ENCODE peak calls at places on chromosomes 1 and 21, in seven cellular contexts. One of them, this sample, is unnamed.

GRCh38 chr1:57824535-57824934 is 400.7 kb upstream of the DAB1 start:
- DNase-seq in uterus: no peak
- DNase-seq in heart right ventricle: no peak
- DNase-seq in naive thymus-derived CD4-positive, alpha-beta T cell: no peak
- DNase-seq in heart left ventricle: no peak
- DNase-seq in psoas muscle: no peak
- DNase-seq in left ventricle myocardium inferior: no peak
- DNase-seq in this sample: no peak

GRCh38 chr1:55375617-55376258 is 160.6 kb upstream of the USP24 start:
- DNase-seq in uterus: peak; percentile 34
- DNase-seq in heart right ventricle: peak; percentile 62
- DNase-seq in naive thymus-derived CD4-positive, alpha-beta T cell: peak; percentile 20
- DNase-seq in heart left ventricle: peak; percentile 36
- DNase-seq in psoas muscle: no peak
- DNase-seq in left ventricle myocardium inferior: no peak
- DNase-seq in this sample: peak; percentile 44

GRCh38 chr1:150708595-150708994 is 11.6 kb upstream of the GOLPH3L start:
- DNase-seq in uterus: no peak
- DNase-seq in heart right ventricle: no peak
- DNase-seq in naive thymus-derived CD4-positive, alpha-beta T cell: no peak
- DNase-seq in heart left ventricle: no peak
- DNase-seq in psoas muscle: no peak
- DNase-seq in left ventricle myocardium inferior: no peak
- DNase-seq in this sample: no peak

GRCh38 chr1:63812071-63812700 is 38.4 kb downstream of the ROR1 start:
- DNase-seq in uterus: no peak
- DNase-seq in heart right ventricle: no peak
- DNase-seq in naive thymus-derived CD4-positive, alpha-beta T cell: no peak
- DNase-seq in heart left ventricle: no peak
- DNase-seq in psoas muscle: no peak
- DNase-seq in left ventricle myocardium inferior: no peak
- DNase-seq in this sample: no peak

GRCh38 chr1:232016636-232017035 is 390.0 kb downstream of the DISC1 start:
- DNase-seq in uterus: no peak
- DNase-seq in heart right ventricle: no peak
- DNase-seq in naive thymus-derived CD4-positive, alpha-beta T cell: no peak
- DNase-seq in heart left ventricle: no peak
- DNase-seq in psoas muscle: no peak
- DNase-seq in left ventricle myocardium inferior: no peak
- DNase-seq in this sample: no peak

GRCh38 chr1:174626031-174627020 is 178.6 kb downstream of the GPR52 start:
- DNase-seq in uterus: no peak
- DNase-seq in heart right ventricle: no peak
- DNase-seq in naive thymus-derived CD4-positive, alpha-beta T cell: no peak
- DNase-seq in heart left ventricle: no peak
- DNase-seq in psoas muscle: no peak
- DNase-seq in left ventricle myocardium inferior: no peak
- DNase-seq in this sample: no peak

GRCh38 chr1:72623299-72623708 is 341.0 kb upstream of the NEGR1 start:
- DNase-seq in uterus: no peak
- DNase-seq in heart right ventricle: no peak
- DNase-seq in naive thymus-derived CD4-positive, alpha-beta T cell: peak; percentile 9
- DNase-seq in heart left ventricle: no peak
- DNase-seq in psoas muscle: no peak
- DNase-seq in left ventricle myocardium inferior: no peak
- DNase-seq in this sample: no peak

GRCh38 chr1:210707300-210707699 is 378.6 kb downstream of the HHAT start:
- DNase-seq in uterus: no peak
- DNase-seq in heart right ventricle: no peak
- DNase-seq in naive thymus-derived CD4-positive, alpha-beta T cell: no peak
- DNase-seq in heart left ventricle: no peak
- DNase-seq in psoas muscle: no peak
- DNase-seq in left ventricle myocardium inferior: no peak
- DNase-seq in this sample: no peak

GRCh38 chr1:228653748-228654147 is 81.5 kb upstream of the RHOU start:
- DNase-seq in uterus: no peak
- DNase-seq in heart right ventricle: no peak
- DNase-seq in naive thymus-derived CD4-positive, alpha-beta T cell: no peak
- DNase-seq in heart left ventricle: no peak
- DNase-seq in psoas muscle: no peak
- DNase-seq in left ventricle myocardium inferior: no peak
- DNase-seq in this sample: no peak

GRCh38 chr21:31117046-31117916 is 79.0 kb upstream of the KRTAP19-8 start:
- DNase-seq in uterus: no peak
- DNase-seq in heart right ventricle: no peak
- DNase-seq in naive thymus-derived CD4-positive, alpha-beta T cell: no peak
- DNase-seq in heart left ventricle: no peak
- DNase-seq in psoas muscle: no peak
- DNase-seq in left ventricle myocardium inferior: no peak
- DNase-seq in this sample: no peak

GRCh38 chr21:45393833-45394638 is 10.9 kb upstream of the COL18A1 start:
- DNase-seq in uterus: no peak
- DNase-seq in heart right ventricle: no peak
- DNase-seq in naive thymus-derived CD4-positive, alpha-beta T cell: no peak
- DNase-seq in heart left ventricle: no peak
- DNase-seq in psoas muscle: no peak
- DNase-seq in left ventricle myocardium inferior: no peak
- DNase-seq in this sample: no peak

GRCh38 chr1:93815738-93816110 is 63.3 kb downstream of the DNTTIP2 start:
- DNase-seq in uterus: no peak
- DNase-seq in heart right ventricle: no peak
- DNase-seq in naive thymus-derived CD4-positive, alpha-beta T cell: no peak
- DNase-seq in heart left ventricle: no peak
- DNase-seq in psoas muscle: no peak
- DNase-seq in left ventricle myocardium inferior: no peak
- DNase-seq in this sample: no peak

GRCh38 chr1:28915036-28915895 is 897 bp downstream of the EPB41 start:
- DNase-seq in uterus: peak; percentile 28
- DNase-seq in heart right ventricle: no peak
- DNase-seq in naive thymus-derived CD4-positive, alpha-beta T cell: peak; percentile 65
- DNase-seq in heart left ventricle: no peak
- DNase-seq in psoas muscle: no peak
- DNase-seq in left ventricle myocardium inferior: no peak
- DNase-seq in this sample: no peak

GRCh38 chr1:11645670-11646265 is 8.5 kb downstream of the FBXO2 start:
- DNase-seq in uterus: peak; percentile 51
- DNase-seq in heart right ventricle: peak; percentile 69
- DNase-seq in naive thymus-derived CD4-positive, alpha-beta T cell: peak; percentile 79
- DNase-seq in heart left ventricle: peak; percentile 73
- DNase-seq in psoas muscle: peak; percentile 78
- DNase-seq in left ventricle myocardium inferior: peak; percentile 80
- DNase-seq in this sample: peak; percentile 75

GRCh38 chr1:235074335-235075120 is 54.1 kb downstream of the TOMM20 start:
- DNase-seq in uterus: peak; percentile 44
- DNase-seq in heart right ventricle: peak; percentile 52
- DNase-seq in naive thymus-derived CD4-positive, alpha-beta T cell: no peak
- DNase-seq in heart left ventricle: no peak
- DNase-seq in psoas muscle: peak; percentile 55
- DNase-seq in left ventricle myocardium inferior: peak; percentile 45
- DNase-seq in this sample: no peak

GRCh38 chr1:62429581-62429980 is 7.3 kb upstream of the USP1 start:
- DNase-seq in uterus: no peak
- DNase-seq in heart right ventricle: no peak
- DNase-seq in naive thymus-derived CD4-positive, alpha-beta T cell: no peak
- DNase-seq in heart left ventricle: no peak
- DNase-seq in psoas muscle: no peak
- DNase-seq in left ventricle myocardium inferior: no peak
- DNase-seq in this sample: no peak

GRCh38 chr1:153633161-153633746 is 612 bp upstream of the CHTOP start:
- DNase-seq in uterus: no peak
- DNase-seq in heart right ventricle: no peak
- DNase-seq in naive thymus-derived CD4-positive, alpha-beta T cell: no peak
- DNase-seq in heart left ventricle: no peak
- DNase-seq in psoas muscle: no peak
- DNase-seq in left ventricle myocardium inferior: no peak
- DNase-seq in this sample: peak; percentile 72

GRCh38 chr1:10679521-10680220 is 116.8 kb downstream of the CASZ1 start:
- DNase-seq in uterus: no peak
- DNase-seq in heart right ventricle: peak; percentile 61
- DNase-seq in naive thymus-derived CD4-positive, alpha-beta T cell: no peak
- DNase-seq in heart left ventricle: peak; percentile 57
- DNase-seq in psoas muscle: no peak
- DNase-seq in left ventricle myocardium inferior: no peak
- DNase-seq in this sample: peak; percentile 49

GRCh38 chr1:21603177-21604138 is 65.7 kb downstream of the RAP1GAP start:
- DNase-seq in uterus: no peak
- DNase-seq in heart right ventricle: no peak
- DNase-seq in naive thymus-derived CD4-positive, alpha-beta T cell: no peak
- DNase-seq in heart left ventricle: no peak
- DNase-seq in psoas muscle: no peak
- DNase-seq in left ventricle myocardium inferior: no peak
- DNase-seq in this sample: no peak

GRCh38 chr21:31457675-31458074 is 113.6 kb upstream of the TIAM1 start:
- DNase-seq in uterus: no peak
- DNase-seq in heart right ventricle: no peak
- DNase-seq in naive thymus-derived CD4-positive, alpha-beta T cell: no peak
- DNase-seq in heart left ventricle: no peak
- DNase-seq in psoas muscle: no peak
- DNase-seq in left ventricle myocardium inferior: no peak
- DNase-seq in this sample: no peak

GRCh38 chr21:46078984-46079356 is 18.9 kb upstream of the COL6A2 start:
- DNase-seq in uterus: no peak
- DNase-seq in heart right ventricle: no peak
- DNase-seq in naive thymus-derived CD4-positive, alpha-beta T cell: no peak
- DNase-seq in heart left ventricle: no peak
- DNase-seq in psoas muscle: peak; percentile 67
- DNase-seq in left ventricle myocardium inferior: no peak
- DNase-seq in this sample: no peak

GRCh38 chr1:190168893-190169292 is 308.8 kb downstream of the BRINP3 start:
- DNase-seq in uterus: no peak
- DNase-seq in heart right ventricle: no peak
- DNase-seq in naive thymus-derived CD4-positive, alpha-beta T cell: no peak
- DNase-seq in heart left ventricle: no peak
- DNase-seq in psoas muscle: no peak
- DNase-seq in left ventricle myocardium inferior: no peak
- DNase-seq in this sample: no peak

GRCh38 chr21:41368361-41369104 is 6.7 kb downstream of the MX2 start:
- DNase-seq in uterus: no peak
- DNase-seq in heart right ventricle: no peak
- DNase-seq in naive thymus-derived CD4-positive, alpha-beta T cell: no peak
- DNase-seq in heart left ventricle: no peak
- DNase-seq in psoas muscle: no peak
- DNase-seq in left ventricle myocardium inferior: no peak
- DNase-seq in this sample: no peak

GRCh38 chr21:41369105-41369914 is 7.5 kb downstream of the MX2 start:
- DNase-seq in uterus: peak; percentile 31
- DNase-seq in heart right ventricle: peak; percentile 65
- DNase-seq in naive thymus-derived CD4-positive, alpha-beta T cell: peak; percentile 32
- DNase-seq in heart left ventricle: peak; percentile 49
- DNase-seq in psoas muscle: peak; percentile 43
- DNase-seq in left ventricle myocardium inferior: peak; percentile 49
- DNase-seq in this sample: no peak

GRCh38 chr21:41370840-41371697 is 9.2 kb downstream of the MX2 start:
- DNase-seq in uterus: no peak
- DNase-seq in heart right ventricle: no peak
- DNase-seq in naive thymus-derived CD4-positive, alpha-beta T cell: no peak
- DNase-seq in heart left ventricle: no peak
- DNase-seq in psoas muscle: no peak
- DNase-seq in left ventricle myocardium inferior: no peak
- DNase-seq in this sample: no peak

GRCh38 chr21:41371698-41372030 is 9.8 kb downstream of the MX2 start:
- DNase-seq in uterus: no peak
- DNase-seq in heart right ventricle: no peak
- DNase-seq in naive thymus-derived CD4-positive, alpha-beta T cell: no peak
- DNase-seq in heart left ventricle: no peak
- DNase-seq in psoas muscle: no peak
- DNase-seq in left ventricle myocardium inferior: no peak
- DNase-seq in this sample: no peak

DNA sequence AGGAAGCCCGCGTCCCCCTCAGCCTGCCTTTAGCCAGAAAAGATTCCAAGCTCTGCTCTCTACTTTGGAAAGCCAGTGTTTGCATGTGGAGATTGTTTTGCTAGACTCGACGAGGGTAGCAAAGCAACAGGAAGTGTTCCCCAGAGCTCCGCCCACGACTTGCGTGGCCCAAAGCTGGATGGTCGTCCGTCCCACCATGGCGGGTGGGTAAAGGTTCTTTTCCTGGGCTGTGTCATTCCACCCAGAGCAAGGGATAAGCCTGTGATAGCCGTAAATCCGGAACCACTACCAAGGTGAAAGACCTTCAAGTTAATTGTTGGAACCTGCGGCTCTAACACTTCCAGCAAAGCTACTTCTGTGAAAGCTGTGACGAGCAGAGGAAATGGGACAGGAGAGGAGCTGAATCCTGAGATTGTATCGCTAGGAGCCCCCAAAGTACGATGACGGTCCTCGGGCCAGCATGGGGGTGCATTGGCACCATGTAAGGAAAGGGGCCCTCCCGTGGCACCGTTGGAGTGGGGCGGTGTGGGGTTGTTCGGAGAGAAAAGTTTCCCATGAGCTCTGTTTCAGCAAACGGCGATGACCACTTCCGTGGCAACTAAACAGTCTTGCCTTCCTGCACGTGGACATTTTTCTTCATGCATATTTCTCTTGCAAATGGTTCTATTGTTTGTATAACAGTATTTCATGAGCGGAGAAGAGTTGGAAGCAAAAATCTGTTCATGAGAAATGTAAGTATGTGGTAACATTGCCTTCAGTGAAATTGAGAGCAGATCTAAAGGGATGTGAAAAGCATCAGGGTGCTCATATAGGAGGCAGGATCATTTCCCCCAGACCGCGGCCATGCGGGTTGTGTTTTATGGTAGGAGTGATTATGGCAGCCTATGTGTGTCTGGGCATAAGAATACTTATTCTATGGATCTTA is 8.3 kb downstream of the MX2 start:
- DNase-seq in uterus: no peak
- DNase-seq in heart right ventricle: no peak
- DNase-seq in naive thymus-derived CD4-positive, alpha-beta T cell: peak; percentile 66
- DNase-seq in heart left ventricle: no peak
- DNase-seq in psoas muscle: no peak
- DNase-seq in left ventricle myocardium inferior: peak; percentile 31
- DNase-seq in this sample: no peak
- H3K4me1 ChIP-seq in uterus: peaks cover 9% of the 10 kb centered on the region
- H3K4me1 ChIP-seq in heart right ventricle: peaks cover 7% of the 10 kb centered on the region
- H3K4me1 ChIP-seq in naive thymus-derived CD4-positive, alpha-beta T cell: peaks cover 32% of the 10 kb centered on the region
- H3K4me1 ChIP-seq in heart left ventricle: peaks cover 24% of the 10 kb centered on the region
- H3K4me1 ChIP-seq in psoas muscle: no peaks in the 10 kb centered on the region
- H3K4me1 ChIP-seq in left ventricle myocardium inferior: peaks cover 36% of the 10 kb centered on the region
- H3K4me1 ChIP-seq in this sample: no peaks in the 10 kb centered on the region

GRCh38 chr1:60088620-60089155 is 15.1 kb upstream of the C1orf87 start:
- DNase-seq in uterus: no peak
- DNase-seq in heart right ventricle: no peak
- DNase-seq in naive thymus-derived CD4-positive, alpha-beta T cell: no peak
- DNase-seq in heart left ventricle: no peak
- DNase-seq in psoas muscle: no peak
- DNase-seq in left ventricle myocardium inferior: no peak
- DNase-seq in this sample: no peak
- H3K27ac ChIP-seq in uterus: no peak overlapping the region
- H3K27ac ChIP-seq in heart right ventricle: no peak overlapping the region
- H3K27ac ChIP-seq in naive thymus-derived CD4-positive, alpha-beta T cell: no peak overlapping the region
- H3K27ac ChIP-seq in heart left ventricle: no peak overlapping the region
- H3K27ac ChIP-seq in psoas muscle: no peak overlapping the region
- H3K27ac ChIP-seq in left ventricle myocardium inferior: no peak overlapping the region
- H3K27ac ChIP-seq in this sample: no peak overlapping the region

GRCh38 chr1:97464305-97464704 is 456.5 kb downstream of the DPYD start:
- DNase-seq in uterus: no peak
- DNase-seq in heart right ventricle: no peak
- DNase-seq in naive thymus-derived CD4-positive, alpha-beta T cell: no peak
- DNase-seq in heart left ventricle: no peak
- DNase-seq in psoas muscle: no peak
- DNase-seq in left ventricle myocardium inferior: no peak
- DNase-seq in this sample: no peak
- H3K4me1 ChIP-seq in uterus: no peaks in the 10 kb centered on the region
- H3K4me1 ChIP-seq in heart right ventricle: peaks cover 8% of the 10 kb centered on the region
- H3K4me1 ChIP-seq in naive thymus-derived CD4-positive, alpha-beta T cell: no peaks in the 10 kb centered on the region
- H3K4me1 ChIP-seq in heart left ventricle: peaks cover 6% of the 10 kb centered on the region
- H3K4me1 ChIP-seq in psoas muscle: no peaks in the 10 kb centered on the region
- H3K4me1 ChIP-seq in left ventricle myocardium inferior: peaks cover 17% of the 10 kb centered on the region
- H3K4me1 ChIP-seq in this sample: peaks cover 1% of the 10 kb centered on the region

GRCh38 chr1:154886281-154887036 is 16.4 kb upstream of the KCNN3 start:
- DNase-seq in uterus: no peak
- DNase-seq in heart right ventricle: no peak
- DNase-seq in naive thymus-derived CD4-positive, alpha-beta T cell: no peak
- DNase-seq in heart left ventricle: no peak
- DNase-seq in psoas muscle: no peak
- DNase-seq in left ventricle myocardium inferior: no peak
- DNase-seq in this sample: no peak
- H3K27ac ChIP-seq in uterus: no peak overlapping the region
- H3K27ac ChIP-seq in heart right ventricle: no peak overlapping the region
- H3K27ac ChIP-seq in naive thymus-derived CD4-positive, alpha-beta T cell: no peak overlapping the region
- H3K27ac ChIP-seq in heart left ventricle: no peak overlapping the region
- H3K27ac ChIP-seq in psoas muscle: no peak overlapping the region
- H3K27ac ChIP-seq in left ventricle myocardium inferior: no peak overlapping the region
- H3K27ac ChIP-seq in this sample: no peak overlapping the region